ENCODE peak calls at places on chromosome 10, in five cellular contexts. O, V, S, A and K are unnamed samples.

GRCh38 chr10:128035557-128035973 is 90.7 kb downstream of the MKI67 start:
- DNase-seq in O (peak; percentile 58), V (peak; percentile 4), S (peak; percentile 5), A (peak; percentile 34), K (peak; percentile 94)

GRCh38 chr10:67818323-67818722 is 19.7 kb downstream of the DNAJC12 start:
- DNase-seq in O (no peak), V (peak; percentile 31), S (no peak), A (peak; percentile 68), K (no peak)

GRCh38 chr10:44576715-44577191 is 191.9 kb upstream of the CXCL12 start:
- DNase-seq in O (no peak), V (peak; percentile 57), S (no peak), A (peak; percentile 35), K (peak; percentile 21)

GRCh38 chr10:133201948-133202725 is 27.9 kb upstream of the UTF1 start:
- DNase-seq in O (no peak), V (no peak), S (no peak), A (no peak), K (no peak)

GRCh38 chr10:122487231-122487765 is 25.9 kb downstream of the HTRA1 start:
- DNase-seq in O (peak; percentile 42), V (no peak), S (no peak), A (peak; percentile 55), K (no peak)

GRCh38 chr10:97689637-97690036 is 2.6 kb upstream of the AVPI1 start:
- DNase-seq in O (no peak), V (peak; percentile 98), S (no peak), A (peak; percentile 91), K (no peak)

GRCh38 chr10:14548970-14549369 is 218.2 kb upstream of the FRMD4A start:
- DNase-seq in O (no peak), V (no peak), S (no peak), A (no peak), K (no peak)

GRCh38 chr10:79334573-79334972 is 12.7 kb upstream of the PPIF start:
- DNase-seq in O (no peak), V (no peak), S (no peak), A (no peak), K (no peak)

GRCh38 chr10:82150123-82150900 is 275.3 kb downstream of the NRG3 start:
- DNase-seq in O (peak; percentile 79), V (no peak), S (peak; percentile 46), A (peak; percentile 38), K (peak; percentile 96)

GRCh38 chr10:123870260-123870659 is 21.3 kb downstream of the CPXM2 start:
- DNase-seq in O (no peak), V (no peak), S (no peak), A (peak; percentile 2), K (peak; percentile 58)

GRCh38 chr10:88216976-88217375 is 353.6 kb downstream of the PTEN start:
- DNase-seq in O (peak; percentile 60), V (no peak), S (no peak), A (no peak), K (no peak)